ENCODE peak calls at places on chromosomes 1 and 21, in nine cellular contexts. Z is HAP-1; F is testis; E is neuronal stem cell; H is effector memory CD4-positive, alpha-beta T cell; O is endodermal cell; R is astrocyte; Y is GM23338; B is heart left ventricle. W is an unnamed sample. For H3K4me1 and H3K36me3, the result is how much of the 10 kb centered on the place peaks cover.

GRCh38 chr1:85225624-85226380 is 25.0 kb upstream of the SYDE2 start:
- DNase-seq in Z (peak), F (no peak), E (no peak), H (no peak), O (no peak), R (no peak), Y (peak), B (no peak), W (no peak)

GRCh38 chr1:207826557-207827487 is 75.0 kb downstream of the CD46 start:
- DNase-seq in Z (no peak), F (peak), E (no peak), H (no peak), O (no peak), R (no peak), Y (no peak), B (no peak), W (no peak)

GRCh38 chr1:231383159-231383855 is 38.8 kb downstream of the EGLN1 start:
- DNase-seq in Z (no peak), F (no peak), E (no peak), H (no peak), O (no peak), R (no peak), Y (no peak), B (no peak), W (no peak)

GRCh38 chr1:176656257-176656995 is 193.5 kb downstream of the PAPPA2 start:
- DNase-seq in Z (no peak), F (no peak), E (peak), H (no peak), O (no peak), R (peak), Y (no peak), B (peak), W (peak)

GRCh38 chr1:218755128-218755527 is 410.0 kb downstream of the TGFB2 start:
- DNase-seq in Z (no peak), F (no peak), E (no peak), H (no peak), O (no peak), R (no peak), Y (no peak), B (no peak), W (no peak)

GRCh38 chr1:101203812-101204540 is 32.8 kb upstream of the S1PR1 start:
- DNase-seq in Z (peak), F (no peak), E (no peak), H (no peak), O (no peak), R (peak), Y (no peak), B (peak), W (peak)

GRCh38 chr21:43819511-43820405 is 30.4 kb downstream of the RRP1 start:
- DNase-seq in Z (no peak), F (no peak), E (no peak), H (no peak), O (no peak), R (no peak), Y (no peak), B (no peak), W (no peak)

GRCh38 chr21:39863111-39863510 is 4.1 kb upstream of the PCP4 start:
- DNase-seq in Z (no peak), F (no peak), E (no peak), H (no peak), O (no peak), R (peak), Y (no peak), B (no peak), W (no peak)

DNA sequence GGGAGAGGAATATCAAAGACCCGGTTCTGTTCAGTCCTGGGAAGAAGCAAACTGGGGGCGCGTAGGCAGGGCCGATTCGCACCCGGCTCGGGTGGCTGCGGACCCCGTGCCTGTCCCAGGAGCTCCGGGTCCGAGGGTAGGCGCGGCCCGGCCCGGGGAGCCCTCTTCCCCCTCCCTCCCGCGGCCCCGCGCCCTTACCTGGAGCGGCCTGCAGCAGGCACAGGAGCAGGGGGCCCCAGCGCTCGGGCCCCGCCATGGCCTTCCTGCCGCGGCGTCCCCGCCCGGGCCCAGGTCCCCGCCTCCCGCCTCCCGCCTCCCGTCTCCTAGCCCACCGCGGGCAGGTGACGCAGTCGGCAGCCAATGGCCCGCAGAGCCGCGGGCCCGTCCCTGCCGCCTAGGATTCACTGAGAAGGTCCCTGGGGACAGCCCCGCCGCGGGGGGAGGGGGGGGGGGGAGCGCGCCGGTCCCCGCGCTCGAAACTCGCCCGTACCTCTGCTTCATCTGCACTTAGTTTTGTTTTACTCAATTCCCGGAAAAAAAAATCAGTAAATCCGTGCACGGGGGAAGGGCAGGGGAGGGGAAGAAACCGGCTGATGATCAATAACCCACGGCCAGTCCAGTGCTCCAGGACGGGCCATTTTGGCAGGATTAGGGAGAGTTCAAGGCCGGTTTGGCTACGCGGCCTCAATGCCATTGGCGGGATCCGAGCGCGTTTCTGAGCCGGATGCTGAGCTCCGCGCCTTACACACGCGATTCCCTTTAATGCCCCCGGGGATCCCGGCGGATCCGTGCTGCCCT is at the start of gene IFNLR1:
- DNase-seq in Z (peak), F (peak), E (no peak), H (peak), O (peak), R (no peak), Y (peak), B (peak), W (peak)
- H3K4me1 ChIP-seq in Z (under half), F (under half), E (under half), H (under half), O (under half), R (under half), Y (under half), B (under half), W (under half)

DNA sequence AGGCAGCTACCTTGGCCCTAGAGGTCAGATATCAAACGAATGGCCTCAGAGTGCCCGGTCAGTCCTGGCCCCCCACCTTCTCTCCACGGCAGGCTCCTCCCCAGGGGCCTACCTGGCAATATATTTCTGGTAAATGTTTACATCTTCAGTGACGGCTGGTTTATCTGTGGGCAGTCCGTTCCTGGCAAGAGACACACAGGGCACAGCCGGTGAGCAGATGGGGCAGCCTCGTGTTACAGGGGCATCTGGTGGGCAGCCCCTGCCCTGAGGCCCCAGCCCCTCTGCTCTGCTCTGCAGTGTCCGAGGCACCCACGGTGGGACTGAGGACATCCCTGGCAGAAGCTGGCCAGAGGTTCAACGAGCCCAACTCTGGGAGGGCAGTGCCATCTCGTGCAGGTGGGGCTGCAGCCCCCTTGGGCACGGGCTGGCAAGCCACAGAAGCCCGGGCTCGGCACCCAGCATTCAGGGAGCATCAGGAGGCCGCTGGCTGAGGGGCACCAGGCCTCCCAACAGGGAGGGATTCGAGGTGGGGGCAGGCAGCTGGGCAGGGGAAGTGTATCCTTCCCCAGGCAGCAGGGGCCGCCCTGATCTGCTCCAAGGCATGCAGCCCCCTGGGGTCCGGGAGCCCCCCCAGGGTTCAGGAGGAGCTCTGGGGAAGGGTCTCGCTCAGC is 137.9 kb downstream of the CASZ1 start:
- DNase-seq in Z (no peak), F (no peak), E (no peak), H (no peak), O (no peak), R (no peak), Y (no peak), B (no peak), W (no peak)
- H3K36me3 ChIP-seq in Z (under half), F (under half), E (under half), H (under half), O (under half), R (under half), Y (under half), B (under half), W (under half)

GRCh38 chr1:8171751-8172464 is 145.8 kb upstream of the ERRFI1 start:
- DNase-seq in Z (no peak), F (no peak), E (no peak), H (no peak), O (no peak), R (no peak), Y (no peak), B (no peak), W (no peak)

GRCh38 chr1:8169364-8170058 is 143.4 kb upstream of the ERRFI1 start:
- DNase-seq in Z (peak), F (peak), E (no peak), H (no peak), O (no peak), R (peak), Y (no peak), B (peak), W (no peak)

GRCh38 chr1:8166436-8166835 is 140.3 kb upstream of the ERRFI1 start:
- DNase-seq in Z (no peak), F (no peak), E (no peak), H (no peak), O (peak), R (no peak), Y (no peak), B (no peak), W (no peak)

GRCh38 chr1:8167936-8168335 is 141.8 kb upstream of the ERRFI1 start:
- DNase-seq in Z (no peak), F (no peak), E (no peak), H (no peak), O (peak), R (no peak), Y (no peak), B (no peak), W (no peak)

GRCh38 chr1:8170059-8170835 is 144.1 kb upstream of the ERRFI1 start:
- DNase-seq in Z (no peak), F (no peak), E (no peak), H (no peak), O (peak), R (no peak), Y (no peak), B (no peak), W (no peak)
- H3K4me1 ChIP-seq in Z (under half), F (under half), E (under half), H (under half), O (under half), R (under half), Y (under half), B (under half), W (under half)

DNA sequence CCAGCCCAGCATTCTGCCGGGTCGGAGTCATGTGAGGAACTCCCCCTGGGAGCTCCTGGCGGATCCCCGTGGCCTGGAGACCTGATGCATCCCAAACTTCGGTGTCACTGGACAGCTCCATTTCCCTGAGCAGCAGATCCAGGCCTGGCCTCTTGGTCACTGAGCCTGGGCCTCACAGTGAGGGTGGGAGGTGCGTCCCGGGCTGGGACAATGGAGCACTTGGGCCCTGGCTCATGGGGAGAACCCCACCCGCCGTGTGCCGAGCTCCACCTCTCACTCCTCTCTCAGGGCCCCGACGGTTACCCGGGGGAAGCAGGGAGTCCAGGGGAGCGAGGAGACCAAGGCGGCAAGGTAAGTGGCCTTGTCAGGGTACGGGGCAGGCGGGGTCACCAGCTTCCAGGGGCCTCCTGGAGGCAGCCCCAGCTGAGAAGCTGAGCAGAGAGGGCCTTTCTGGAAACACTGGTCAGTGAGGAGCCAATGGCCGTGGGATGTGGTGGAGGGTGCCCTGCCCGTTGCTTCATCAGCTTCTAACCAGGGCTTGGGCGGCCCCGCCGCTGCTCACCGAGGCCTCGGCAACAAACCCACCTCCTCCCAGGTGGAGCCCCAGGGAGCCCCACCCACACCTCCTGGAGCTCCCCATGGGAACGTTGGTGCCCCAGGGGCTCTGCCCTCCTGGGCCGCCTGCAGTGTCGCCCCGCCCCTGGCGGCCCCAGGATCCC is 19.8 kb downstream of the COL6A2 start:
- DNase-seq in Z (no peak), F (peak), E (no peak), H (no peak), O (peak), R (no peak), Y (no peak), B (peak), W (no peak)
- H3K36me3 ChIP-seq in Z (under half), F (under half), E (under half), H (under half), O (half or more), R (under half), Y (under half), B (half or more), W (under half)

GRCh38 chr1:55635856-55636255 is 420.7 kb upstream of the USP24 start:
- DNase-seq in Z (no peak), F (no peak), E (no peak), H (no peak), O (no peak), R (peak), Y (no peak), B (no peak), W (peak)
- H3K4me1 ChIP-seq in Z (under half), F (under half), E (under half), H (under half), O (under half), R (under half), Y (under half), B (under half), W (under half)

GRCh38 chr1:226646026-226646869 is 92.8 kb downstream of the ITPKB start:
- DNase-seq in Z (no peak), F (no peak), E (no peak), H (no peak), O (no peak), R (no peak), Y (no peak), B (no peak), W (no peak)

GRCh38 chr1:226649244-226649643 is 89.8 kb downstream of the ITPKB start:
- DNase-seq in Z (no peak), F (no peak), E (no peak), H (no peak), O (no peak), R (no peak), Y (no peak), B (no peak), W (no peak)

GRCh38 chr1:226646870-226647449 is 92.1 kb downstream of the ITPKB start:
- DNase-seq in Z (no peak), F (no peak), E (no peak), H (no peak), O (no peak), R (no peak), Y (no peak), B (no peak), W (no peak)

GRCh38 chr1:226648421-226648820 is 90.7 kb downstream of the ITPKB start:
- DNase-seq in Z (no peak), F (no peak), E (no peak), H (no peak), O (no peak), R (no peak), Y (no peak), B (no peak), W (no peak)

GRCh38 chr1:226647719-226648118 is 91.4 kb downstream of the ITPKB start:
- DNase-seq in Z (no peak), F (no peak), E (no peak), H (no peak), O (no peak), R (no peak), Y (no peak), B (no peak), W (no peak)
- H3K36me3 ChIP-seq in Z (under half), F (under half), E (under half), H (half or more), O (under half), R (under half), Y (under half), B (under half), W (under half)

GRCh38 chr1:234518876-234519275 is 39.9 kb upstream of the TARBP1 start:
- DNase-seq in Z (no peak), F (no peak), E (no peak), H (no peak), O (no peak), R (no peak), Y (no peak), B (no peak), W (no peak)

GRCh38 chr1:234517087-234517802 is 38.3 kb upstream of the TARBP1 start:
- DNase-seq in Z (no peak), F (no peak), E (no peak), H (no peak), O (no peak), R (no peak), Y (no peak), B (no peak), W (no peak)

GRCh38 chr1:234519506-234519905 is 40.5 kb upstream of the TARBP1 start:
- DNase-seq in Z (no peak), F (no peak), E (no peak), H (no peak), O (no peak), R (no peak), Y (no peak), B (no peak), W (no peak)

GRCh38 chr1:234521802-234522185 is 42.8 kb upstream of the TARBP1 start:
- DNase-seq in Z (no peak), F (no peak), E (no peak), H (no peak), O (no peak), R (no peak), Y (no peak), B (no peak), W (no peak)

GRCh38 chr1:234520908-234521801 is 42.2 kb upstream of the TARBP1 start:
- DNase-seq in Z (no peak), F (no peak), E (no peak), H (no peak), O (no peak), R (peak), Y (no peak), B (no peak), W (no peak)
- H3K4me1 ChIP-seq in Z (under half), F (under half), E (under half), H (under half), O (under half), R (under half), Y (under half), B (half or more), W (under half)

GRCh38 chr1:21721271-21721985 is 52.3 kb upstream of the RAP1GAP start:
- DNase-seq in Z (no peak), F (no peak), E (no peak), H (no peak), O (no peak), R (no peak), Y (no peak), B (no peak), W (no peak)
- H3K36me3 ChIP-seq in Z (under half), F (under half), E (half or more), H (half or more), O (half or more), R (under half), Y (under half), B (half or more), W (under half)

DNA sequence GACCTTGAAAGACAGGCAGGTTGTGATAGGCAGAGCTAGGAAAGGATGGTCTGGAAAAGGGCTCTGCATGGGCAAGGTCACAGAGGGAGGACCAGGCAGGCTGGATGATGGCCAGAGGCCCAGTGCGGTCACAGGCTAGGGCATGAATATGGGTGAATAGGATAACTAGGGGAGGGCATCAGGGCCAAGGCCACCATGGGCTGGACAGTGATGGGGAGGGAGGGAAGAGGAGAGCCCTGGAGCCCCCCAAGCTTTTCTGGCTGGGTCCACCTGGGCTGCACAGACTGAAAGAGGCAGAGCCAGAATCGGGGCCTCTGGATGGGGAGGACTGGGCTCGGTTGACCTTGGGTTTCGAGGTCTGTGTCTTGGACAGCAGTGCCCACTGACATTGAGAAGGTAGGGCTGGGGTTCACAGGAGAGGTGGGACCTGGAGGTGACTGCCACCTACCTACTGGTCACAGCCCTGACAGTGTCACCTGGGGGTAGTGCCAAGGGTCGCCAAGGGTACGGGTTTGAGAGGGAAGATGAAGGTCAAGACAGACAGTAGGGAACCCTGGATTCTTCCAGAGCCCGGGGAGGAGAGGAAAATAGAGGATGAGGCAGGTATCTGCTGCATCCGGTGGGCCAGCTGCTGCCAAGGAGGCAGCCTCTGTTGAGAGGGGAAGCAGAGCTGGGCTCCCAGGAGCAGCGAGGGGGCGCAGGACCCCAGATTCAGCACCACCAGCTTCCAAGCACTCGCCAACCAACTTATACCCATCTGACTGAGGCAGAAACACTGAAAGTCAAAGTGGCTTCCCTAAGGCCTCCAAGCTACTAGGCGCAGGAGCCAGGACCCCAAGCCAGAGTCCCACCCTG is 6.1 kb upstream of the NPHP4 start:
- DNase-seq in Z (no peak), F (no peak), E (no peak), H (no peak), O (no peak), R (no peak), Y (no peak), B (no peak), W (no peak)
- H3K4me1 ChIP-seq in Z (under half), F (under half), E (under half), H (under half), O (under half), R (under half), Y (under half), B (under half), W (under half)

DNA sequence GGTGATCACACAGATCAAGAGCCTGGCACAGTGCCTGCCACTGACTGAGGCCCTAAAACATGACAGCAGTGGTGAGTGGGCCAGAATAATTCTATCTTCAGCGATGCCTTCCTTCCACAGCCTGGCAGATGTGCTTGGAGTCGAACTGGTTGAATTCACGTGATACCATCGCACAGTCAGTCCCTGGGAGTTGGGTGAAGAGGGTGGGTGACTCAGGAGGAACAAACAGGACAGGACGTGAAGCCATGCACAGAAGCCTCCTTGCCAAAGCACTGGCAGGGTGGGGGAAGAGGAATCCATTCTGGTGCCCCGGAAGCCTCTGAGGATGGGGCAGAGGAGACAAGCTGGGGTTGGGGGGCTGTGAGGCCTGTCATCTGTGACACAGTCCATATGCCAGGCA is 80.3 kb upstream of the WNT4 start:
- DNase-seq in Z (no peak), F (no peak), E (no peak), H (no peak), O (peak), R (no peak), Y (no peak), B (no peak), W (no peak)
- H3K36me3 ChIP-seq in Z (under half), F (under half), E (under half), H (under half), O (under half), R (under half), Y (under half), B (under half), W (under half)